ENCODE peak calls at places on chromosomes 13 and 19, in nine cellular contexts. C is NCI-H1930, R is thyroid gland, X is RWPE1, Z is hepatic stellate cell, E is tibial nerve, K is M059J, Q is foreskin keratinocyte, F is amniotic stem cell. O is an unnamed sample.

GRCh38 chr13:101415358-101416174 is 742 bp downstream of the NALCN start:
- DNase-seq in C (peak), R (peak), X (no peak), Z (no peak), E (no peak), K (no peak), Q (no peak), F (no peak), O (no peak)

GRCh38 chr13:109479991-109480696 is 306.2 kb downstream of the IRS2 start:
- DNase-seq in C (no peak), R (no peak), X (no peak), Z (no peak), E (no peak), K (no peak), Q (peak), F (no peak), O (no peak)

GRCh38 chr13:109204252-109204651 is 574.8 kb downstream of the MYO16 start:
- DNase-seq in C (no peak), R (no peak), X (no peak), Z (no peak), E (no peak), K (no peak), Q (no peak), F (no peak), O (no peak)

GRCh38 chr13:106602178-106602577 is 34.2 kb upstream of the ARGLU1 start:
- DNase-seq in C (no peak), R (peak), X (no peak), Z (no peak), E (no peak), K (no peak), Q (no peak), F (no peak), O (no peak)

GRCh38 chr19:33767898-33768413 is 28.7 kb upstream of the KCTD15 start:
- DNase-seq in C (no peak), R (no peak), X (no peak), Z (no peak), E (no peak), K (no peak), Q (no peak), F (no peak), O (no peak)

GRCh38 chr19:48194041-48194871 is 23.8 kb downstream of the ZSWIM9 start:
- DNase-seq in C (no peak), R (no peak), X (no peak), Z (no peak), E (no peak), K (no peak), Q (no peak), F (no peak), O (no peak)

GRCh38 chr19:50046649-50047503 is 21.1 kb downstream of the ZNF473 start:
- DNase-seq in C (no peak), R (peak), X (no peak), Z (no peak), E (peak), K (no peak), Q (no peak), F (peak), O (peak)

GRCh38 chr19:4624733-4625362 is 14.5 kb upstream of the TNFAIP8L1 start:
- DNase-seq in C (no peak), R (no peak), X (no peak), Z (no peak), E (no peak), K (peak), Q (peak), F (no peak), O (no peak)

GRCh38 chr13:74128171-74128767 is 5.9 kb downstream of the KLF12 start:
- DNase-seq in C (no peak), R (no peak), X (no peak), Z (no peak), E (no peak), K (peak), Q (no peak), F (no peak), O (no peak)

GRCh38 chr13:44380404-44381165 is 7.0 kb downstream of the SERP2 start:
- DNase-seq in C (no peak), R (no peak), X (no peak), Z (no peak), E (no peak), K (peak), Q (peak), F (no peak), O (no peak)

GRCh38 chr13:98565726-98566577 is 11.0 kb downstream of the STK24 start:
- DNase-seq in C (no peak), R (peak), X (no peak), Z (peak), E (no peak), K (no peak), Q (no peak), F (no peak), O (no peak)

GRCh38 chr19:35093941-35094647 is 21.5 kb upstream of the FXYD3 start:
- DNase-seq in C (no peak), R (no peak), X (no peak), Z (no peak), E (no peak), K (no peak), Q (no peak), F (no peak), O (no peak)

GRCh38 chr13:72180253-72180952 is 313.4 kb upstream of the DACH1 start:
- DNase-seq in C (no peak), R (no peak), X (peak), Z (no peak), E (no peak), K (peak), Q (peak), F (no peak), O (no peak)

GRCh38 chr19:16143399-16144215 is at the start of gene HSH2D:
- DNase-seq in C (no peak), R (peak), X (peak), Z (no peak), E (no peak), K (peak), Q (peak), F (no peak), O (no peak)